ENCODE peak calls at places on chromosome 9, in ten cellular contexts. J is choroid plexus epithelial cell; Q is psoas muscle; I is tibial artery; Y is retinal pigment epithelial cell; M is endothelial cell of umbilical vein; Z is uterus; H is CD8-positive, alpha-beta T cell; U is adrenal gland; N is HFF-Myc. L is an unnamed sample.

GRCh38 chr9:81832571-81833285 is 95.5 kb upstream of the SPATA31D4 start:
- DNase-seq in N (no peak), Q (no peak), M (no peak), I (no peak), U (no peak), H (no peak), Z (no peak), J (no peak), Y (no peak), L (no peak)

GRCh38 chr9:135379540-135380267 is 99.9 kb upstream of the PPP1R26 start:
- DNase-seq in I (no peak), U (no peak), Q (no peak), Z (no peak), M (no peak), J (no peak), Y (no peak), N (no peak), H (no peak), L (no peak)

GRCh38 chr9:131382850-131383729 is 10.8 kb upstream of the PRRC2B start:
- DNase-seq in Z (peak; percentile 53), I (no peak), N (peak; percentile 92), H (no peak), Q (peak; percentile 76), M (peak; percentile 60), Y (peak; percentile 89), J (peak; percentile 77), U (peak; percentile 77), L (peak; percentile 90)

GRCh38 chr9:135410831-135411473 is 68.6 kb upstream of the PPP1R26 start:
- DNase-seq in Z (no peak), U (no peak), I (peak; percentile 47), Y (no peak), H (no peak), M (no peak), Q (no peak), N (no peak), J (no peak), L (no peak)

GRCh38 chr9:98074119-98074990 is 17.8 kb downstream of the NANS start:
- DNase-seq in J (peak; percentile 68), Q (peak; percentile 74), M (peak; percentile 64), N (no peak), Z (peak; percentile 52), U (peak; percentile 76), H (peak; percentile 85), Y (no peak), I (peak; percentile 58), L (no peak)

GRCh38 chr9:126024581-126025230 is 277.5 kb downstream of the PBX3 start:
- DNase-seq in Y (no peak), Q (peak; percentile 41), U (no peak), J (no peak), I (no peak), Z (no peak), H (no peak), M (no peak), N (no peak), L (no peak)

GRCh38 chr9:21502586-21502985 is 20.5 kb upstream of the IFNE start:
- DNase-seq in J (no peak), Z (no peak), H (no peak), I (no peak), U (no peak), M (no peak), Y (no peak), N (no peak), Q (no peak), L (no peak)

GRCh38 chr9:31393240-31393639 is 991.2 kb upstream of the ACO1 start:
- DNase-seq in I (no peak), Q (no peak), M (peak; percentile 56), N (no peak), H (no peak), U (no peak), J (peak; percentile 39), Y (no peak), Z (no peak), L (no peak)

GRCh38 chr9:114047717-114048116 is 30.4 kb downstream of the AMBP start:
- DNase-seq in Y (no peak), M (peak; percentile 19), Q (no peak), N (no peak), I (peak; percentile 49), U (peak; percentile 20), Z (no peak), H (no peak), J (peak; percentile 43), L (no peak)

GRCh38 chr9:134759001-134759607 is 117.5 kb downstream of the COL5A1 start:
- DNase-seq in I (no peak), Z (no peak), U (no peak), Q (no peak), M (no peak), J (peak; percentile 47), Y (no peak), N (no peak), H (no peak), L (no peak)

GRCh38 chr9:134049236-134049635 is 18.6 kb downstream of the BRD3 start:
- DNase-seq in I (no peak), Z (no peak), J (no peak), H (no peak), Y (no peak), Q (peak; percentile 94), U (peak; percentile 80), M (no peak), N (no peak), L (peak; percentile 79)

GRCh38 chr9:72952914-72953313 is at the start of gene ALDH1A1:
- DNase-seq in Y (no peak), N (no peak), I (no peak), H (no peak), Z (no peak), J (no peak), Q (no peak), U (no peak), M (peak; percentile 73), L (peak; percentile 26)
- H3K4me3 ChIP-seq in Y (peak within 1 kb of the TSS; percentile 36), N (peak within 1 kb of the TSS; percentile 26), I (peak within 1 kb of the TSS; percentile 41), H (no peak within 1 kb of the TSS), Z (peak within 1 kb of the TSS; percentile 38), J (no peak within 1 kb of the TSS), Q (peak within 1 kb of the TSS; percentile 55), U (no peak within 1 kb of the TSS), M (peak within 1 kb of the TSS; percentile 84), L (no peak within 1 kb of the TSS)

GRCh38 chr9:36882117-36882465 is 152.0 kb downstream of the PAX5 start:
- DNase-seq in N (no peak), M (no peak), Q (peak; percentile 2), H (no peak), I (no peak), U (no peak), Y (no peak), Z (no peak), J (no peak), L (no peak)
- TF ChIP-seq CTCF in N (no peak), M (no peak), Q (no peak), H (no peak), I (no peak), U (no peak), Y (no peak), Z (no peak), J (no peak), L (no peak)

DNA sequence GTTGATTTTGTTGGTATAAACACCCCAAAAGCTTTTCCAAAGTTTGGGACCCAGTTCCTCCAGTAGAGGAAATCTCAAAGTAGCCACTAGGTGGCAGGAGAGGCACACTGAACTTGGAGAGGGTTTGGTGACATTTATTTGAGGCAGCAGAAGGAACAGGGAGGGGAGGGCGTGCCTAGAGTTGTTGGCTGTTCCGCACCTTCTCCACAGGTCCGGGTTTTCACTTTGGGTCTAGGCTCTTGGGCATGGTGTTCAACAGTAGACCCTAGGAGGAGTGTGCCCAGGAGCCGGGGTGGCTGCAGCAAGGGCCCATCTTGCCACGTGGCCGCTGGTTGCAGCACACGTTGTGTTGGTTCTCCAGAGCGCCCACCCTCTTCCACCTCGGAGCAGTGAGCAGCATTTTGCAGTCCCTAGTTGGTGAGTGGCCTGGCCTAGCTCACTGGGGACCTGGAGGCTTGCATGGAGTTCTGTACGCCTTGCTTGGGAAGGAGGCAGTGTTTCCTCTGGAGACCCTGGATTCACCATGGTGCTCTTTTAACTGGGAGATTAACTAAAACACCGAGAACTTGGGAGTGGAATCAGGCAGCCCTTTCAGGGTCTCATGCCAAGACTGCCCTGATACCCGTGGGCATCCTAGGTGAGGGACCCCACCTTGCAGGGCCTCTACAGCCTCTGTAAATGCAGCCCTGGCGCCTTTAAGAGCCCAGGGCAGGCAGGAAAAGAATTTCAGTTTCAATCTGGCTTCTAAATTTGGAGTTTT is 28.2 kb downstream of the PTPA start:
- DNase-seq in U (peak; percentile 91), Z (peak; percentile 76), Y (no peak), M (peak; percentile 86), Q (peak; percentile 81), H (peak; percentile 82), N (peak; percentile 87), I (peak; percentile 90), J (peak; percentile 91), L (peak; percentile 72)
- H3K4me3 ChIP-seq in U (peak overlapping the region; percentile 30), Z (peak overlapping the region; percentile 33), Y (peak overlapping the region; percentile 26), M (peak overlapping the region; percentile 31), Q (peak overlapping the region; percentile 67), H (peak overlapping the region; percentile 55), N (peak overlapping the region; percentile 62), I (peak overlapping the region; percentile 57), J (peak overlapping the region; percentile 45), L (peak overlapping the region; percentile 87)

DNA sequence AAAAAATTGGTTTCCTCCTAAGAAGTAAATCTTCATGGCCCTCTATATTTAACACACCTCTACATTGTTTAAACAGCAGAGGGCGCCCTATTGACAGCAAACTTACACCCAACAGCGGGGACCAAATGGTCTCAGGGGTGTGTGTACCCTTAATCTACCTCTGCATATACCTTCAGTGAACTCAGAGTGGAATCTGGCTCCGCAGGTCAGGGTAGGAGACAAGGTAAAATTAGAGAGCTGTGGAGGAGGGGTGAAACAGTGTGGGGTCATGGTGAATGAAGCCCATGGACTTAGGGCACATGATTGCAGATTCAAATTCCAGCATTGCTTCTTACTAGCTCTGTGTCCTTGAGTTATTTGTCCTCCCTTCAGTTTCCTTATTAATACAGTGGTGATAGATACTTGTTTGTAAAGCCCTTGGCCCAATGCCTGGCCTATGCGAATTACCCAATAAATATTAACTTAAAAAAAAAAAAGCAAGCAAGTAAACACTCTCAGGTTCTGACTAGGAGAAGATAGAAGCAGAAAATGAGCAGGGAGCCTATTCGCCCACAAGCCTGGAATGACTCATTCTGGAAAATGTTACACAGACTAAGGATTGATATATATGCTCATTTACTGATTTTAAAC is 122.9 kb downstream of the CAVIN4 start:
- DNase-seq in I (no peak), Z (no peak), M (peak; percentile 38), H (no peak), U (peak; percentile 39), J (peak; percentile 23), Y (no peak), N (no peak), Q (no peak), L (peak; percentile 93)
- TF ChIP-seq CTCF in I (no peak), Z (no peak), M (peak; percentile 42), H (no peak), U (peak; percentile 36), J (peak; percentile 49), Y (peak; percentile 60), N (peak; percentile 43), Q (peak; percentile 39), L (peak; percentile 58)

DNA sequence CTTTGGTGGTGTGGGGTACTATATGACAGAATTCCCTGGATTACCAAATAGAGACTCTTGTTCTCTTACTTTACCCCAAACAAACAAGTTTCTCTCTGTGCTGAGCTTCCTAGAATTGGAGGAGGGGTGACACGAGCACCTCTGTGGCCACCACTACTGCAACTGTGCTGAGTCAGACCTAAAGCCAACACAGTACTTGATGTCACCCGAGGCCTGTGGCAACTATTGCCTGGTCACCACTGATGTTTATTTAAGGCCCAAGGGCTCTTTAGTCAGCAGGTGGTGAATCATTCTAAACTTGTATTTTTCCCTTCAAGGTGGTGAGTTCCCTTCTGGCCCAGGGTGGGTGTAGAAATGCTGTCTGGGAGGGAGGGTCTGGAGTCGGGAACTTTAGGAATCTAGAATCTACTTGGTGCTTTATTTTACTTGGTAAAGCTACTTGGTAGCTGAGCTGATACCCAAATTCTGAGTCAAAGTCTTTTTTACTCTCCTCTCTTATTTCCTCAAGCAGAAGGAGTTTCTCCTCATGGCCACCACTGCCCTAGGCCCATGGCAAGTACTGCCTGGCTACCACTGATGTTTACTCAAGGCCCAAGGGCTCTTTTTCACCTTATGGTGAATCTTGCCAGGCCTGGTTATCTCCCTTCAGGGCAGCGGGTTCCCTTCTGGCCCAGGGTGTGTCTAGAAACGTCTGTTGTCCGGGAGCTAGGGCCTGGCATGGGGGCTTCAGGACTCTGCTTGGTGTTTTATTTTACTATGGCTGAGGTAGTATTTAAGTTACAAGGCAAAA is 9.8 kb downstream of the LURAP1L start:
- DNase-seq in J (peak; percentile 92), Y (peak; percentile 63), H (no peak), I (peak; percentile 90), N (peak; percentile 49), M (peak; percentile 35), Z (no peak), U (peak; percentile 77), Q (no peak), L (no peak)
- H3K4me3 ChIP-seq in J (no peak overlapping the region), Y (no peak overlapping the region), H (no peak overlapping the region), I (peak overlapping the region; percentile 28), N (no peak overlapping the region), M (no peak overlapping the region), Z (no peak overlapping the region), U (no peak overlapping the region), Q (no peak overlapping the region), L (no peak overlapping the region)